ENCODE peak calls at places on chromosomes 3 and 15, in five cellular contexts. Z, S, J, W and Q are unnamed samples.

GRCh38 chr3:177525987-177526712 is 328.9 kb upstream of the TBL1XR1 start:
- DNase-seq in Z (peak; percentile 58), S (no peak), J (peak; percentile 57), W (no peak), Q (no peak)

GRCh38 chr15:65509321-65509720 is 8.2 kb downstream of the DPP8 start:
- DNase-seq in Z (no peak), S (no peak), J (no peak), W (no peak), Q (no peak)

GRCh38 chr3:193711964-193712598 is 119.1 kb downstream of the OPA1 start:
- DNase-seq in Z (no peak), S (no peak), J (no peak), W (no peak), Q (no peak)

GRCh38 chr15:66578286-66578875 is 12.6 kb upstream of the LCTL start:
- DNase-seq in Z (peak; percentile 24), S (no peak), J (no peak), W (no peak), Q (no peak)

GRCh38 chr3:106729481-106729880 is 647.8 kb upstream of the CCDC54 start:
- DNase-seq in Z (no peak), S (no peak), J (no peak), W (no peak), Q (no peak)

GRCh38 chr3:170128259-170128976 is 53.1 kb downstream of the PHC3 start:
- DNase-seq in Z (no peak), S (no peak), J (no peak), W (no peak), Q (peak; percentile 12)

GRCh38 chr3:138854204-138854603 is 19.5 kb upstream of the PIK3CB start:
- DNase-seq in Z (no peak), S (no peak), J (no peak), W (no peak), Q (no peak)

GRCh38 chr15:70907784-70908471 is 15.3 kb downstream of the LRRC49 start:
- DNase-seq in Z (no peak), S (no peak), J (no peak), W (no peak), Q (no peak)

GRCh38 chr15:38085931-38086562 is 151.6 kb downstream of the TMCO5A start:
- DNase-seq in Z (no peak), S (no peak), J (no peak), W (no peak), Q (no peak)

GRCh38 chr3:156174229-156174847 is 54.0 kb downstream of the KCNAB1 start:
- DNase-seq in Z (no peak), S (no peak), J (no peak), W (peak; percentile 34), Q (no peak)

GRCh38 chr15:90400759-90401314 is 12.8 kb downstream of the IQGAP1 start:
- DNase-seq in Z (peak; percentile 83), S (peak; percentile 68), J (peak; percentile 76), W (peak; percentile 94), Q (peak; percentile 85)

GRCh38 chr3:145639880-145640279 is 521.1 kb downstream of the PLOD2 start:
- DNase-seq in Z (no peak), S (no peak), J (no peak), W (no peak), Q (no peak)

GRCh38 chr3:184584001-184584891 is 22.7 kb downstream of the EPHB3 start:
- DNase-seq in Z (no peak), S (no peak), J (no peak), W (no peak), Q (no peak)

GRCh38 chr15:52728899-52729298 is 49.7 kb upstream of the ATOSA start:
- DNase-seq in Z (no peak), S (no peak), J (no peak), W (no peak), Q (no peak)

GRCh38 chr3:11835028-11835639 is 11.6 kb downstream of the TAMM41 start:
- DNase-seq in Z (no peak), S (no peak), J (no peak), W (peak; percentile 30), Q (no peak)

GRCh38 chr3:61922118-61922517 is 360.7 kb downstream of the PTPRG start:
- DNase-seq in Z (no peak), S (no peak), J (no peak), W (no peak), Q (no peak)

GRCh38 chr15:96893159-96893906 is 562.8 kb downstream of the NR2F2 start:
- DNase-seq in Z (no peak), S (peak; percentile 33), J (no peak), W (peak; percentile 36), Q (no peak)

GRCh38 chr15:33655488-33655887 is 312.8 kb upstream of the CHRM5 start:
- DNase-seq in Z (no peak), S (no peak), J (no peak), W (no peak), Q (no peak)

GRCh38 chr3:145191543-145191942 is 969.4 kb downstream of the PLOD2 start:
- DNase-seq in Z (no peak), S (no peak), J (no peak), W (no peak), Q (no peak)

DNA sequence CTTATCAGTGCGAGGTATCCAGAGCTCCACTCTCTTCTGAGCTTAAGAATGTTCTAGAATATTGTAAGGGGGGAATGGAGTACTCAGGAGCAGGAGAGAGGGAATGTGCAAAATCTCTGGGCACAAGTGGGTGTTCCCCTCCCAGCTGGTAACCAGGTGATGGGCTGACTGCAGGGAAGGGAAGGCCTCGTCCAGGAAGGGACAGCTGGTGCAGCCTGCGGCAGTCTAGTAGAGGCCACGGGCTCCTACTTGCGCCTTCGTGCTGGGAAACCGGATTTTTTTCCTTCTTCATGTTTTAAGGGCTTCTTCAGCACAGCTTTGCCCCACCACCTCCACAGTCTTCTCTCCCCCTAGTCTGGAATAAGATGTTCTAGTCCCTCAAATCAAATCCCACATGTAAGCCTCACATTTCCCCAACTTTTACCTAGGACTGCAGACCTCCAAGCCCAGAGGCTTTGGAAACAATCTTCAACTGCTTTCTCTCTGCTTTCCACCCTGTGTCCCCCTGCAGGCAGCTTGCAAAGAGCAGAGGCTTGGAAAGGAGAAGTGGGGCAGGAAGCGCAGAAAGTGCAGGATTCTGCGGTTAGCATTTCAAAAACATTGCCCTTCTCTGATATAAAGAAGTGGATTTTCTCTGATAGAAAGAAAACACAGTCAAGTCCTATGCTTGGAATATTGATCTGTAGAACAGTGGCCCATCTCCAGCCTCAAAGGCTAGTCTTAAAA is 11.9 kb upstream of the CGNL1 start:
- DNase-seq in Z (peak; percentile 61), S (no peak), J (no peak), W (no peak), Q (no peak)
- H3K27ac ChIP-seq in Z (no peak overlapping the region), S (no peak overlapping the region), J (no peak overlapping the region), W (no peak overlapping the region), Q (no peak overlapping the region)

DNA sequence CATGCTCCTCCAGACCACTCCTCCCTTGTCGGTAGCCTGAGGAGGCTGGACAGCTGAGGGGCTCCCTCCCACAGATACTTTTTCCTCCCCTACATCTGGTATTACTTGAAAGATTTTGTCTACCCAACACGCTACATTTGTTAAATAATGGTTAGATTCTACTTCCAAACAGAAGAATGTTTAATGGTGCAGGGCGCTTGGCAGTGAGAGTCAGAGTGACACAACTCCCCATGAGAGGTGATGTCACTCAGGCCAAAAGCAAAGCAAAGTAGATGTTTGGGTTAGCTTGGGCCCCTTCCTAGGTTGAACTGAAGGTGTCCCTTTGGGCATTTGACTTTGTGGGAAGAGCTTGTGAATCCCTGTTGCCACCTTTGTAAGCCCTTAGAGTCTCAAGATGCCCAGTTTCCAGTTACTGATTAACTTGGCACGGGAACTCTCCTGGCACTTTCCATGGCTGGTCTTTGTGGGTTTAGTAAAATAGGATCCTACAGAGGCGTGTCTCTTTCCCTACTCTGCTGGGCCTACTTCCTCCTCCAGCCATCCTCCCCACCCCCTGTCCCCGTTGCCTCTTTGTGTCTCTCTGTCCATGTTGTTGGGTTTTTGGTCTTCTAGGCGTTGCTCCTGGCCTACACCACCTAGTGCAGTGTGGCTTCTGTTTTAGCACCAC is 5.6 kb downstream of the LIMD1 start:
- DNase-seq in Z (no peak), S (peak; percentile 76), J (peak; percentile 45), W (no peak), Q (no peak)
- H3K4me1 ChIP-seq in Z (peaks cover 3% of the 10 kb centered on the region), S (peaks cover 80% of the 10 kb centered on the region), J (peaks cover 78% of the 10 kb centered on the region), W (peaks cover 36% of the 10 kb centered on the region), Q (peaks cover 60% of the 10 kb centered on the region)

DNA sequence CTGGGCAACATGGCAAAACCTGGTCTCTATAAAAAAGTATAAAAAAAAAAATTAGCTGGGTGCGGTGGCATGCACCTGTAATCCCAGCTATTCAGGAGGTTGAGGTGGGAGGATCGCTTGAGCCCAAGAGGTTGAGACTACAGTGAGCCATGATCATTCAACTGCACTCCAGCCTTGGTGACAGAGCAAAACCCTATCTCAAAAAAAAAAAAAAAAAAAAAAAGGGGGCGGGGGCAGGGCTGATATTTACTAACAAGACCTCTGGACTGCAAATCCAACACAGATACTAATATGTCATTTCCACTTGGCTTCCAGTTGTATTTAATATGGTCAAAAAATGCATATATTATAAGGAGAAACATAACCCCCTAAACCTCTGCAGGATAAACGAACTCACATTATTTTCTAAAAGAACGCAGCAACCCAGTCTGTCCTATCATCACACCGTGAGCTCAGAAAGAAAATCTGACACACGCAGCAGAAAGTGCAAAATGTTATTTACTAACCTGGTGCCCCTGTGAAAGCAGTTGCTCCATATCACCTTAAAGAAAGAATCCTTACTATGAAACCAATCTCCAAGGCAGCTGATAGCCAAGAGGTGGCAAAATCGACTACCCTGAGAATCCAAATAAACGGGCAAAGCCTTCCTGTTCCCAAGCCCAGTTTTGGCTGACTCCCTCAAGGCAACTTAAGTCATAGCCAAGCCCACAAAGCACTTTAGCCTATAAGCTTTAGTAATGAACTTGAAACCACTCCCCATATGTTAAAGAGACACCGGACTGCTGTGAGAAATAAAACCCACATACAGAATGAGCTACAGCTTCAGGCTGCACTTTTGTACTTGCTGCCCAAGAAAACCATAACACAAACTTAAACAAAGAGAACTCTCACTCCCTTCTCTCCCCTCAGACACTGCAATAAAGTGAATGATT is 39.3 kb downstream of the PLD1 start:
- DNase-seq in Z (no peak), S (peak; percentile 63), J (no peak), W (peak; percentile 45), Q (no peak)
- H3K4me3 ChIP-seq in Z (peak overlapping the region; percentile 95), S (peak overlapping the region; percentile 35), J (peak overlapping the region; percentile 43), W (no peak overlapping the region), Q (no peak overlapping the region)

GRCh38 chr3:182686033-182686886 is 107.0 kb upstream of the ATP11B start:
- DNase-seq in Z (no peak), S (no peak), J (no peak), W (no peak), Q (no peak)

GRCh38 chr3:182683335-182684257 is 109.7 kb upstream of the ATP11B start:
- DNase-seq in Z (peak; percentile 47), S (peak; percentile 77), J (no peak), W (peak; percentile 65), Q (peak; percentile 44)

DNA sequence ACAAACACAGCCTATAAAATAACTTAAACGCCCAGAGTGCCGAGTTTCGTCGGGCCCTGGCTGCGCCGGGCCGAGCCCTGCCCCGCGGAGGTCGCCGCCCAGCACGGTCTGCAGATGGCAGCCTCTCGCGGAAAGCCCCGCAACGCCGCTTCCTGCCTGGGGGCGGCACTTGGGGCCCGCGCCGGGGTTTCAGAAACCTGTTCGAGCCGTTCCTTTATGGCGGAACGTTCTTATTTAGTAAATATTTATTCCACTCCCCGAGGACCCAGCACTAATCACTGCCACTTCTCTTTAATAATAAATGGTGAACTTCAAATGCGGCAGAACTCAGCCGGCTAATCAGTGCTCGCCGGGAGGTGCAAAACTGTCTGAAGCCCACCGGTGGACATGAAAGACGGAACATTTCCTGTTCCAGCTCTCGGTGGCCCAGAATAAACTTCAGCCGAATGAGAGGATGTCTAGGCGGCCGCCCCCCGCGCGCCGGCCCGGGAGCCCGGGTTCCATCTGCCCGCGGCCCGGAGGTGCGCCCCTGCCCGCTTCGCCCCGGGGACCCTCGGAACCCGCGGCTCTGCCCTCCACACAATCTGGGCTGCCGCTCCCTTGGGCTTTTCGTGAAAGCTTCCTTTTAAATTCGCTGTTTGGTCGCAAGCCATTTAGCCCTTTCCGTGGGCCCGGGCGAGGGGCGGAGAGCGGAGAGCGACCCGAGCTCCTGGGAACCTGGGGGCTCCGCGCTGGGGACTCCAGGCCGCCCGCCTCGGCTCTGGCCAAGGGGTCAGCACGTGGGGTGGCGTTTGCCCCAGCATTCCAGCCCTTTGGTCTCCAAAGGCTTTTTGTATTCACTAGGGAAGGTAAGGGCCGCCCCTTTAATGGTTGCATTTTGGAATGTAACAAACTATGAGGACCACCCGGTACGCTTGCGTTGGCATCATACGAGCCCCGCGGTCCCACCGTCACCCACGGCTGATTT is 110.8 kb upstream of the ATP11B start:
- DNase-seq in Z (peak; percentile 49), S (peak; percentile 72), J (peak; percentile 59), W (peak; percentile 22), Q (peak; percentile 39)
- H3K27ac ChIP-seq in Z (no peak overlapping the region), S (peak overlapping the region; percentile 85), J (no peak overlapping the region), W (peak overlapping the region; percentile 72), Q (no peak overlapping the region)